ENCODE peak calls at places on chromosomes 12 and 14, in five cellular contexts. T is neural crest cell, U is T follicular helper cell, E is omental fat pad, I is HS-5. G is an unnamed sample.

GRCh38 chr12:21433525-21433924 is 3.9 kb upstream of the PYROXD1 start:
- DNase-seq in T (no peak), U (no peak), E (no peak), I (no peak), G (no peak)

GRCh38 chr14:30299915-30300314 is 259.0 kb upstream of the G2E3 start:
- DNase-seq in T (no peak), U (no peak), E (no peak), I (no peak), G (no peak)

GRCh38 chr14:60622920-60623263 is 26.4 kb downstream of the SIX1 start:
- DNase-seq in T (no peak), U (no peak), E (no peak), I (no peak), G (no peak)

GRCh38 chr14:56271988-56272387 is 153.8 kb downstream of the PELI2 start:
- DNase-seq in T (no peak), U (no peak), E (no peak), I (peak; percentile 30), G (no peak)

GRCh38 chr12:88142610-88142991 is 494 bp downstream of the TMTC3 start:
- DNase-seq in T (no peak), U (peak; percentile 7), E (no peak), I (no peak), G (no peak)

GRCh38 chr12:104974626-104975290 is 11.4 kb upstream of the NOPCHAP1 start:
- DNase-seq in T (no peak), U (no peak), E (no peak), I (no peak), G (no peak)

GRCh38 chr14:33618361-33619095 is 332.3 kb downstream of the EGLN3 start:
- DNase-seq in T (no peak), U (no peak), E (no peak), I (no peak), G (no peak)

GRCh38 chr12:104886418-104887401 is 71.4 kb downstream of the SLC41A2 start:
- DNase-seq in T (no peak), U (no peak), E (no peak), I (peak; percentile 56), G (no peak)

GRCh38 chr12:6807170-6807569 is 14.5 kb upstream of the GPR162 start:
- DNase-seq in T (no peak), U (no peak), E (no peak), I (no peak), G (no peak)